ENCODE peak calls at places on chromosomes 11 and 22, in nine cellular contexts. One of them, this sample, is unnamed.
A peak's percentile ranks its signal among the peaks of the same experiment; 100 is the strongest.

GRCh38 chr11:126265801-126266200 is 2.9 kb downstream of the SRPRA start:
- DNase-seq in spleen: no peak
- DNase-seq in ACHN: peak; percentile 31
- DNase-seq in Caco-2: no peak
- DNase-seq in naive thymus-derived CD8-positive, alpha-beta T cell: no peak
- DNase-seq in nephron progenitor cell: no peak
- DNase-seq in astrocyte of the cerebellum: no peak
- DNase-seq in choroid plexus epithelial cell: peak; percentile 65
- DNase-seq in stimulated activated CD4-positive, alpha-beta T cell treated with anti-CD3 and anti-CD28 coated beads, Interleukin-4, amount 100 ng/mL, for 4 hours: no peak
- DNase-seq in this sample: no peak

GRCh38 chr11:37506516-37506915 is 908.5 kb upstream of the RAG2 start:
- DNase-seq in stimulated activated CD4-positive, alpha-beta T cell treated with anti-CD3 and anti-CD28 coated beads, Interleukin-4, amount 100 ng/mL, for 4 hours: no peak
- DNase-seq in spleen: no peak
- DNase-seq in choroid plexus epithelial cell: peak; percentile 65
- DNase-seq in nephron progenitor cell: no peak
- DNase-seq in Caco-2: no peak
- DNase-seq in astrocyte of the cerebellum: no peak
- DNase-seq in ACHN: no peak
- DNase-seq in naive thymus-derived CD8-positive, alpha-beta T cell: no peak
- DNase-seq in this sample: no peak

GRCh38 chr22:22914726-22915669 is 27.4 kb downstream of the IGLL5 start:
- DNase-seq in naive thymus-derived CD8-positive, alpha-beta T cell: no peak
- DNase-seq in spleen: peak; percentile 61
- DNase-seq in choroid plexus epithelial cell: no peak
- DNase-seq in stimulated activated CD4-positive, alpha-beta T cell treated with anti-CD3 and anti-CD28 coated beads, Interleukin-4, amount 100 ng/mL, for 4 hours: no peak
- DNase-seq in astrocyte of the cerebellum: no peak
- DNase-seq in ACHN: no peak
- DNase-seq in Caco-2: no peak
- DNase-seq in nephron progenitor cell: no peak
- DNase-seq in this sample: no peak

GRCh38 chr11:17763703-17764102 is 29.1 kb downstream of the KCNC1 start:
- DNase-seq in ACHN: no peak
- DNase-seq in astrocyte of the cerebellum: no peak
- DNase-seq in stimulated activated CD4-positive, alpha-beta T cell treated with anti-CD3 and anti-CD28 coated beads, Interleukin-4, amount 100 ng/mL, for 4 hours: no peak
- DNase-seq in spleen: no peak
- DNase-seq in Caco-2: no peak
- DNase-seq in naive thymus-derived CD8-positive, alpha-beta T cell: no peak
- DNase-seq in choroid plexus epithelial cell: no peak
- DNase-seq in nephron progenitor cell: no peak
- DNase-seq in this sample: no peak

GRCh38 chr11:1196516-1197391 is 26.1 kb upstream of the MUC5B start:
- DNase-seq in nephron progenitor cell: no peak
- DNase-seq in naive thymus-derived CD8-positive, alpha-beta T cell: no peak
- DNase-seq in spleen: peak; percentile 51
- DNase-seq in stimulated activated CD4-positive, alpha-beta T cell treated with anti-CD3 and anti-CD28 coated beads, Interleukin-4, amount 100 ng/mL, for 4 hours: no peak
- DNase-seq in Caco-2: peak; percentile 26
- DNase-seq in choroid plexus epithelial cell: no peak
- DNase-seq in ACHN: no peak
- DNase-seq in astrocyte of the cerebellum: no peak
- DNase-seq in this sample: no peak

GRCh38 chr22:39471421-39472141 is 14.8 kb downstream of the MGAT3 start:
- DNase-seq in nephron progenitor cell: no peak
- DNase-seq in naive thymus-derived CD8-positive, alpha-beta T cell: peak; percentile 20
- DNase-seq in spleen: no peak
- DNase-seq in choroid plexus epithelial cell: peak; percentile 88
- DNase-seq in Caco-2: peak; percentile 80
- DNase-seq in astrocyte of the cerebellum: no peak
- DNase-seq in stimulated activated CD4-positive, alpha-beta T cell treated with anti-CD3 and anti-CD28 coated beads, Interleukin-4, amount 100 ng/mL, for 4 hours: no peak
- DNase-seq in ACHN: peak; percentile 82
- DNase-seq in this sample: peak; percentile 78

GRCh38 chr11:75279273-75279672 is 38.7 kb downstream of the TPBGL start:
- DNase-seq in stimulated activated CD4-positive, alpha-beta T cell treated with anti-CD3 and anti-CD28 coated beads, Interleukin-4, amount 100 ng/mL, for 4 hours: no peak
- DNase-seq in Caco-2: peak; percentile 78
- DNase-seq in ACHN: no peak
- DNase-seq in naive thymus-derived CD8-positive, alpha-beta T cell: no peak
- DNase-seq in spleen: peak; percentile 17
- DNase-seq in choroid plexus epithelial cell: peak; percentile 21
- DNase-seq in nephron progenitor cell: no peak
- DNase-seq in astrocyte of the cerebellum: no peak
- DNase-seq in this sample: no peak

GRCh38 chr11:62556872-62557631 is 10.4 kb upstream of the AHNAK start:
- DNase-seq in ACHN: no peak
- DNase-seq in nephron progenitor cell: no peak
- DNase-seq in naive thymus-derived CD8-positive, alpha-beta T cell: no peak
- DNase-seq in stimulated activated CD4-positive, alpha-beta T cell treated with anti-CD3 and anti-CD28 coated beads, Interleukin-4, amount 100 ng/mL, for 4 hours: peak; percentile 18
- DNase-seq in Caco-2: no peak
- DNase-seq in astrocyte of the cerebellum: no peak
- DNase-seq in spleen: no peak
- DNase-seq in choroid plexus epithelial cell: no peak
- DNase-seq in this sample: no peak